ENCODE peak calls at places on chromosome 10, in seven cellular contexts. One of them, this sample, is unnamed.

GRCh38 chr10:47175181-47176080 is 124.6 kb upstream of the GDF10 start:
- DNase-seq in CD4-positive, alpha-beta memory T cell: no peak
- DNase-seq in mesendoderm: no peak
- DNase-seq in HAP-1: no peak
- DNase-seq in GM23248: no peak
- DNase-seq in endodermal cell: peak
- DNase-seq in ovary: no peak
- DNase-seq in this sample: no peak

GRCh38 chr10:28664369-28664740 is 13.0 kb upstream of the BAMBI start:
- DNase-seq in ovary: no peak
- DNase-seq in endodermal cell: no peak
- DNase-seq in mesendoderm: no peak
- DNase-seq in HAP-1: no peak
- DNase-seq in CD4-positive, alpha-beta memory T cell: no peak
- DNase-seq in GM23248: peak
- DNase-seq in this sample: peak

GRCh38 chr10:97683556-97684357 is 3.3 kb downstream of the AVPI1 start:
- DNase-seq in ovary: no peak
- DNase-seq in endodermal cell: peak
- DNase-seq in CD4-positive, alpha-beta memory T cell: no peak
- DNase-seq in HAP-1: no peak
- DNase-seq in GM23248: peak
- DNase-seq in mesendoderm: peak
- DNase-seq in this sample: no peak

GRCh38 chr10:34996843-34997242 is 93.3 kb downstream of the CUL2 start:
- DNase-seq in endodermal cell: no peak
- DNase-seq in GM23248: peak
- DNase-seq in CD4-positive, alpha-beta memory T cell: no peak
- DNase-seq in HAP-1: no peak
- DNase-seq in mesendoderm: no peak
- DNase-seq in ovary: no peak
- DNase-seq in this sample: no peak

GRCh38 chr10:74067373-74068370 is 69.8 kb downstream of the VCL start:
- DNase-seq in GM23248: peak
- DNase-seq in HAP-1: peak
- DNase-seq in ovary: no peak
- DNase-seq in endodermal cell: no peak
- DNase-seq in mesendoderm: no peak
- DNase-seq in CD4-positive, alpha-beta memory T cell: no peak
- DNase-seq in this sample: no peak

GRCh38 chr10:35574924-35575352 is 30.2 kb upstream of the GJD4 start:
- DNase-seq in endodermal cell: peak
- DNase-seq in GM23248: peak
- DNase-seq in CD4-positive, alpha-beta memory T cell: no peak
- DNase-seq in HAP-1: no peak
- DNase-seq in mesendoderm: peak
- DNase-seq in ovary: no peak
- DNase-seq in this sample: peak

GRCh38 chr10:5888352-5888751 is 1.3 kb downstream of the ANKRD16 start:
- DNase-seq in endodermal cell: no peak
- DNase-seq in CD4-positive, alpha-beta memory T cell: no peak
- DNase-seq in HAP-1: no peak
- DNase-seq in mesendoderm: no peak
- DNase-seq in ovary: no peak
- DNase-seq in GM23248: peak
- DNase-seq in this sample: no peak

GRCh38 chr10:103640436-103641181 is 147.1 kb downstream of the NEURL1 start:
- DNase-seq in CD4-positive, alpha-beta memory T cell: no peak
- DNase-seq in HAP-1: no peak
- DNase-seq in endodermal cell: no peak
- DNase-seq in mesendoderm: no peak
- DNase-seq in ovary: no peak
- DNase-seq in GM23248: peak
- DNase-seq in this sample: no peak

GRCh38 chr10:13483073-13483472 is 45.7 kb downstream of the BEND7 start:
- DNase-seq in ovary: no peak
- DNase-seq in HAP-1: no peak
- DNase-seq in mesendoderm: no peak
- DNase-seq in endodermal cell: no peak
- DNase-seq in CD4-positive, alpha-beta memory T cell: no peak
- DNase-seq in GM23248: no peak
- DNase-seq in this sample: no peak

DNA sequence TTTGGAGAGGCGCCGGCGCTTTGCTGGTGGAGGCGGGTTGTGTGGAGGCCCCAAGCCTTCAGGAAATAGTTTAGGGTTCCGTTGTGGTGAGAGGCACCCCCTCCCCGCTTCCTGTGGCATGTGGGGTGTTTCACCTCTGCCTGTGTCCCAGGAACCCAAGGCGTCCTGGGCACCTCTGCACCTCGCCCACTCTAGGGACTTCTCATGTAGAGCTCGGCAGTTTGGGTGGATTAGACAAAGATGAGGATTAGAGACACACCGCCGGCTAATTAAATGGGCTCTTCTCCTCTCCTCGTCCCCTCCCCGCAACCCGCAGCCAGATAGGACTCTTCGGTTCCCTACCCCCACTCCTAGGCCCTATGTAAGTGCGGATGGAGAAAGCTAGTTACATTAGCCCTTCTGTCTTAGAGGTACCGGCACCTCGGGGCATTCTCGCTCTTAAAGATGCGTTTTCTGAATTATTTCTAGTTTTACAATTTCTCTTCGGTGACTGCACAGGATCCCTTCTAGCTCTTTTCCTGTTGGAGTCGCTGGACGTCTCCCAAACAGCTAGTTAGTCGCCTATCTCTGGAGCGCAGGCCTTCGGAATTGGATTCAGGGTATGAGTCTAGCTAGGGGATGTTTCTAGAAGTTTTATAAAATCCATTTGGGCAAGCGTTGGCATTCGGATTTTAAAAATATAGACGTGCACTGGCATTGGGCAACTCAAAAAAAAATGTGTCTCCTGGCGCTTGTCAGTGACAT is 7.8 kb downstream of the PTF1A start:
- DNase-seq in endodermal cell: peak
- DNase-seq in ovary: no peak
- DNase-seq in HAP-1: no peak
- DNase-seq in mesendoderm: no peak
- DNase-seq in CD4-positive, alpha-beta memory T cell: no peak
- DNase-seq in GM23248: no peak
- DNase-seq in this sample: no peak
- H3K4me3 ChIP-seq in endodermal cell: peak
- H3K4me3 ChIP-seq in ovary: no peak
- H3K4me3 ChIP-seq in HAP-1: no peak
- H3K4me3 ChIP-seq in mesendoderm: no peak
- H3K4me3 ChIP-seq in CD4-positive, alpha-beta memory T cell: no peak
- H3K4me3 ChIP-seq in GM23248: no peak
- H3K4me3 ChIP-seq in this sample: no peak

DNA sequence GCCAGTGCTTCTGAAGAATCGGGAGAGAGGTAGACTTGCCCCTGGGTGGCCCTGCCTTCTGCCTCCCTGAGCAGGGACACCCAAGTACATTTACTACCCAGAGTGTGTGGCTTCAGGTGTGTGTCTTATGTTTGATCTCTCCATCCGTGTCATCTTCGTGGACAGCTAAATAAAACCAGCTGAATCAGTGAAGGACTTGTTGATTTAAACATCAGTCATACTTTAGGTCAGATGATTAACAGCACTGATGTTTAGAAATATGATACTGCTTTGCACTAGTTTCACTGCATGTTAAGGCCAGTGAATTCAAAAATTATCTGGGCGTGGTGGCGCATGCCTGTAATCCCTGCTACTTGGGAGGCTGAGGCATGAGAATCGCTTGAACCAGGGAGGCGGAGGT is 4.0 kb downstream of the MTG1 start:
- DNase-seq in ovary: no peak
- DNase-seq in endodermal cell: no peak
- DNase-seq in HAP-1: no peak
- DNase-seq in GM23248: no peak
- DNase-seq in CD4-positive, alpha-beta memory T cell: no peak
- DNase-seq in mesendoderm: no peak
- DNase-seq in this sample: no peak
- H3K4me3 ChIP-seq in ovary: no peak
- H3K4me3 ChIP-seq in endodermal cell: no peak
- H3K4me3 ChIP-seq in HAP-1: no peak
- H3K4me3 ChIP-seq in GM23248: no peak
- H3K4me3 ChIP-seq in CD4-positive, alpha-beta memory T cell: no peak
- H3K4me3 ChIP-seq in mesendoderm: no peak
- H3K4me3 ChIP-seq in this sample: no peak

DNA sequence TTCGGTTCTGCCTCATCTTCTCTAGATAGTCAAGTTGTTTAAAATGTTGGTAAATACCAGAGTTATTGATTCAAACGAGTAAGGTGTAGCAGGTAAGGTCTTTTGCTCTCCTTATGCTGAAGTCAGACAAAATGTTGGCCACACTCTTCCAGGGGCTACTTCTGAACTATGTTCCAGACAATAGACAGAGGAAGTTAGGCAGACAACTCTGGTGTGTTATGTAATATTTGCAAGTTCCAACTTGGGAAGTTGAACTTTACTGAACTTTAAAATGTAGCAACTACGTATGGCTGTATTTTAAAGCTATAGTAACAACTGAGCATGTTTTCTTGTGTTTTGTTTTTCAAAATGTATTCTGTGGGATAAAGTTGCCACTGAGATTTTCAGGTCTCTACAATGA is 125.7 kb upstream of the NEBL start:
- DNase-seq in HAP-1: no peak
- DNase-seq in GM23248: no peak
- DNase-seq in endodermal cell: no peak
- DNase-seq in mesendoderm: no peak
- DNase-seq in CD4-positive, alpha-beta memory T cell: no peak
- DNase-seq in ovary: no peak
- DNase-seq in this sample: no peak
- H3K4me3 ChIP-seq in HAP-1: no peak
- H3K4me3 ChIP-seq in GM23248: no peak
- H3K4me3 ChIP-seq in endodermal cell: no peak
- H3K4me3 ChIP-seq in mesendoderm: no peak
- H3K4me3 ChIP-seq in CD4-positive, alpha-beta memory T cell: no peak
- H3K4me3 ChIP-seq in ovary: no peak
- H3K4me3 ChIP-seq in this sample: no peak

GRCh38 chr10:3886191-3886590 is 101.2 kb upstream of the KLF6 start:
- DNase-seq in HAP-1: no peak
- DNase-seq in ovary: peak
- DNase-seq in GM23248: peak
- DNase-seq in CD4-positive, alpha-beta memory T cell: no peak
- DNase-seq in endodermal cell: peak
- DNase-seq in mesendoderm: peak
- DNase-seq in this sample: peak
- H3K4me3 ChIP-seq in HAP-1: no peak
- H3K4me3 ChIP-seq in ovary: no peak
- H3K4me3 ChIP-seq in GM23248: peak
- H3K4me3 ChIP-seq in CD4-positive, alpha-beta memory T cell: no peak
- H3K4me3 ChIP-seq in endodermal cell: no peak
- H3K4me3 ChIP-seq in mesendoderm: no peak
- H3K4me3 ChIP-seq in this sample: no peak

GRCh38 chr10:110268931-110269640 is 35.6 kb downstream of the SMNDC1 start:
- DNase-seq in ovary: no peak
- DNase-seq in endodermal cell: no peak
- DNase-seq in CD4-positive, alpha-beta memory T cell: no peak
- DNase-seq in GM23248: no peak
- DNase-seq in HAP-1: no peak
- DNase-seq in mesendoderm: no peak
- DNase-seq in this sample: no peak
- H3K4me3 ChIP-seq in ovary: no peak
- H3K4me3 ChIP-seq in endodermal cell: no peak
- H3K4me3 ChIP-seq in CD4-positive, alpha-beta memory T cell: no peak
- H3K4me3 ChIP-seq in GM23248: peak
- H3K4me3 ChIP-seq in HAP-1: no peak
- H3K4me3 ChIP-seq in mesendoderm: no peak
- H3K4me3 ChIP-seq in this sample: no peak

DNA sequence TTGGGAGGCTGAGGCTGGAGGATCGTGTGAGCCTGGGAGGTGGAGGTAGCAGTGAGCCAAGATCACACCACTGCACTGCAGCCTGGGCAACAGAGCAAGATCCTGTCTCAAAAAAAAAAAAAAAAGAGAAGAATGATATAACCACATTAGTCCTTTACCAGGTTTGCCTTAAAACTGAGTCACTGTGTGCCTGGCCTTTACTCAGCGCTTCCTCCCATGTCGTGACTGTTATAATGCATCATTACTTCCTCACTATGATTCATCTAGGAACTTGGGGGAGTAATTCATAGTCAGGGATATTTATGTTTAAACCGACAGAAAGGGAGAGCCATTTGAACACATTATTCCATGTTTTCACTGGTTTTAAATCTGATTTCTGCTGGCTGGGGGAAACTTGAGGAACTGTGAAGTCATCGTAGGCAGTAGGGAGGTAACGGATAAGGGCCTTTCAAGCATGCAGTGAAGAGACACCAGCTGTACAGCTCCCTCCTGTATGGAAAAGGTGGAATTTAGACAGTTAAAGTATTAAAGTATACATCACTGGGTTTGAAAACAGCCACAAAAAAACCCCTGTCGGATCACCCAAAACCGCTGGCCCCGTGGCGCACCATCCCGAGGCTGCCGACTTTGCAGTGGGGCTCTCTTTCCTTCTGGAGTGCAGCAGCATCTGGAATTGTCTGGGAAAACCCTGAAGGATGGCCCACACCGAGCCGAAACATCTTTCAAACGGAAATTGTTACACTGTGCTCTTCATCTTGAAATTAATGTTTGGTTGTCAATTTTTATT is 119.8 kb downstream of the NKX6-2 start:
- DNase-seq in HAP-1: no peak
- DNase-seq in mesendoderm: no peak
- DNase-seq in CD4-positive, alpha-beta memory T cell: no peak
- DNase-seq in ovary: no peak
- DNase-seq in endodermal cell: no peak
- DNase-seq in GM23248: peak
- DNase-seq in this sample: peak
- H3K4me3 ChIP-seq in HAP-1: no peak
- H3K4me3 ChIP-seq in mesendoderm: no peak
- H3K4me3 ChIP-seq in CD4-positive, alpha-beta memory T cell: no peak
- H3K4me3 ChIP-seq in ovary: no peak
- H3K4me3 ChIP-seq in endodermal cell: no peak
- H3K4me3 ChIP-seq in GM23248: peak
- H3K4me3 ChIP-seq in this sample: peak

DNA sequence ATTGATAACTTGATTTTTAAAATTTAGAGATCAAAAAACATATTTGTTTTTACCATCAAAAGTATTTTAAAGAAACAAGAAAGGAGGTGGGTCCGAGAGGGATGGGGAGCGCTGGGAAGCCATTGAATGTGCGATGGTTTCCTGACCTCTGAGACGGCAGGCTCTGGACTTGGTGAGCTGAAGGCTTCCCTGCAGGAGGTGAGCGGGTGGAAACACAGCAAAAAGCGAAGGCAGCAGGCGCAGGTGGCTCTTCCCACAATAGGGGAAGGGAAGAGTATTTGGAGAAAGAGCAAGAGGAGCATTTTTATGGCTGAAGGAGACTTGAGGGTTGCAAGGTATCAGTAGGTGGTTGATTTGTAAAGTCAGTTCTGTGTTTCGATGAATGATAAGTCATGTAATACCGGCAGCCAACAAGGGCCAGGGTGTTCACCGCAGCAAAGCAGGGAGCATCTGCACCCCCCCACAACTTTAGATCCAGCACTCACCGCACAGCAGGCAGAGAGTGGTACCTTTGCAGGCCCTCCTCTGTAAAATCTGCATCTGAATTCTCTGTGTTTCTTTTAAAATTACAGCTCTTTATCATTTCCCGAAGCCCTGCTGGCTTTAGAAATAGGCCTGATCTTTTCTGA is 10.5 kb downstream of the C10orf53 start:
- DNase-seq in CD4-positive, alpha-beta memory T cell: no peak
- DNase-seq in GM23248: no peak
- DNase-seq in HAP-1: no peak
- DNase-seq in endodermal cell: peak
- DNase-seq in ovary: no peak
- DNase-seq in mesendoderm: peak
- DNase-seq in this sample: no peak
- H3K4me3 ChIP-seq in CD4-positive, alpha-beta memory T cell: no peak
- H3K4me3 ChIP-seq in GM23248: no peak
- H3K4me3 ChIP-seq in HAP-1: no peak
- H3K4me3 ChIP-seq in endodermal cell: no peak
- H3K4me3 ChIP-seq in ovary: no peak
- H3K4me3 ChIP-seq in mesendoderm: no peak
- H3K4me3 ChIP-seq in this sample: no peak

This sample was measured in skeletal muscle cell.